ENCODE peak calls at places on chromosomes 5 and 9, in ten cellular contexts. J is tibial nerve, H is sigmoid colon, M is upper lobe of right lung, L is cardiac muscle cell, V is mesendoderm, Z is H7, X is lower lobe of right lung, P is right lobe of liver, F is endodermal cell. A is an unnamed sample. For H3K36me3, the result is how much of the 10 kb centered on the place peaks cover.

GRCh38 chr9:33318781-33319180 is 28.5 kb downstream of the NFX1 start:
- DNase-seq in J (no peak), H (no peak), M (no peak), L (no peak), V (no peak), Z (no peak), X (no peak), P (no peak), F (no peak), A (no peak)

GRCh38 chr9:122126340-122127333 is 32.9 kb downstream of the NDUFA8 start:
- DNase-seq in J (no peak), H (peak), M (no peak), L (peak), V (peak), Z (peak), X (no peak), P (no peak), F (no peak), A (no peak)

GRCh38 chr5:97162045-97162444 is 19.6 kb upstream of the LIX1 start:
- DNase-seq in J (peak), H (peak), M (no peak), L (peak), V (peak), Z (peak), X (no peak), P (no peak), F (peak), A (peak)

GRCh38 chr5:40378431-40379175 is 301.1 kb upstream of the PTGER4 start:
- DNase-seq in J (no peak), H (no peak), M (no peak), L (no peak), V (no peak), Z (no peak), X (no peak), P (no peak), F (no peak), A (no peak)

GRCh38 chr9:132800038-132800648 is 77.9 kb downstream of the AK8 start:
- DNase-seq in J (peak), H (peak), M (peak), L (peak), V (peak), Z (peak), X (peak), P (peak), F (peak), A (peak)

GRCh38 chr5:2220741-2221140 is 338.0 kb upstream of the IRX4 start:
- DNase-seq in J (no peak), H (peak), M (no peak), L (no peak), V (no peak), Z (no peak), X (no peak), P (no peak), F (no peak), A (no peak)

GRCh38 chr9:129071526-129072131 is 9.3 kb upstream of the DOLPP1 start:
- DNase-seq in J (no peak), H (no peak), M (no peak), L (no peak), V (peak), Z (peak), X (no peak), P (no peak), F (peak), A (no peak)

GRCh38 chr9:108475813-108476212 is 380.0 kb downstream of the ACTL7B start:
- DNase-seq in J (no peak), H (no peak), M (no peak), L (no peak), V (no peak), Z (no peak), X (no peak), P (no peak), F (no peak), A (no peak)

GRCh38 chr5:180640765-180641565 is 8.4 kb downstream of the FLT4 start:
- DNase-seq in J (no peak), H (no peak), M (peak), L (no peak), V (no peak), Z (peak), X (no peak), P (peak), F (no peak), A (no peak)

GRCh38 chr5:140040358-140040757 is 2.7 kb downstream of the NRG2 start:
- DNase-seq in J (no peak), H (no peak), M (no peak), L (no peak), V (no peak), Z (no peak), X (no peak), P (no peak), F (no peak), A (no peak)
- H3K4me3 ChIP-seq in J (no peak), H (no peak), M (no peak), L (peak), V (no peak), Z (no peak), X (no peak), P (no peak), F (peak), A (no peak)

DNA sequence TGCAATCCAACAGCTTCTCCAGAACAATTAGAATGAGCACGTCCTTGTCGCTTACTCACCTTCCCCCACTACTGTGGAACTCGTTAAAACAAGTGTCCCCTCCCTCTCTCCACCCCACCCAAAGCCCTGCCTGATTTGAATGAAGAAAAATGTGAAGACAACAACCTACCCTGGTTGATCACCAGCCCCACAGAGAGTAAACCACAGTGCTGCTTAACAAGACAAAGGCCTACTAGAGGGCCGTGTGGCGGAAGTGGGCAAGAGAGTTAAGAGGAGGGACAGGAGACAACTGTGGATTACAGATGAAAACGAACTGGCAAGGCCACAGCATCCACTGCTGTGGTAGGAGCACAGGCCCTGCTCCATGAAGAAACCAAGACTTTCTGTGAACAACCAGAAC is 51.1 kb downstream of the CDK5RAP2 start:
- DNase-seq in J (no peak), H (no peak), M (no peak), L (no peak), V (peak), Z (peak), X (no peak), P (no peak), F (peak), A (no peak)
- H3K36me3 ChIP-seq in J (half or more), H (half or more), M (half or more), L (under half), V (under half), Z (under half), X (half or more), P (under half), F (half or more), A (half or more)

DNA sequence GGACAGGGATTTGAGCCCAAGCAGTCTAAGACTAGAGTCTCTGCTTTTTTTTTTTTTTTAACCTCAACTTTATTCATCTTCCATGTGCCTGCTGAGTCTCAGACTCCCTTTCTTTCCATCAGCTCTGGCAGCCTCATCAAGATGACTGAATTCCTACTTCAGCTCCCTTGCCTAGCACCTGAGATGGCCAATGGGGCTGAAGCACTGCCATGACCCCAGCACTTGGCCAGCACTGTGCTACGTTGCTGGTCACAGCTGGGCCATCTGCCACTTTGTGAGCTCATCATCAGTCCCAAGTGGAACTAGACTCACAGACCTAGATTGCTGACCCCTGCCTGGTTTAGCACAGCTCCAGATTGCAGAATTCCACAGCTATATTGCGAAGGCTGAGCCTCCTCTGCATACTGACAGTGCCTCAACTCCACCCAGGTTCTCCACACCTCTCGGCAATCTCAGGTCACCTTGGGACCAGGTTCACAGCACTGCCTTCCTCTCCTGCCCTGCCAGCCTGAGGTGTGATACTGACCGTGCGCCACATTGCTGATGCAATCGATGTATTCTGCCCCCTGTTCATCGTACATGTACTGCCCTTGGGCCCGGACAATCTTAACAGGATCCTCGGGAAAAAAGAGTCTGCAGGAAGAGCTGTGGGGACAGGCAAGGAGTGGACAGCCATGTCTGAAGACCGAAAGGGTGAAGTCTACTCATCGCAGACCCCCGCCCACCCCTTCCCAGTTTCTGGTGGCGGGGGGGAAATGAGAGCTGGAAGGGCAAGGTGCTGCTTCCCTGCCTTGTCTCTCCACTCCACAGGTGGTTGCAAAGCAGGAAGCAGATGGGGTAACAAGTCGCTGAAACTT is 1.5 kb downstream of the PHYKPL start:
- DNase-seq in J (peak), H (no peak), M (no peak), L (peak), V (no peak), Z (no peak), X (peak), P (peak), F (no peak), A (no peak)
- H3K4me3 ChIP-seq in J (peak), H (peak), M (peak), L (peak), V (peak), Z (peak), X (peak), P (peak), F (peak), A (peak)

GRCh38 chr9:114006155-114006550 is 71.9 kb downstream of the AMBP start:
- DNase-seq in J (peak), H (peak), M (no peak), L (no peak), V (no peak), Z (no peak), X (no peak), P (no peak), F (no peak), A (no peak)
- H3K36me3 ChIP-seq in J (half or more), H (under half), M (under half), L (under half), V (under half), Z (under half), X (under half), P (under half), F (under half), A (under half)

GRCh38 chr9:35103660-35104191 is 795 bp upstream of the STOML2 start:
- DNase-seq in J (no peak), H (peak), M (peak), L (no peak), V (no peak), Z (peak), X (no peak), P (no peak), F (no peak), A (no peak)
- H3K4me3 ChIP-seq in J (peak), H (peak), M (peak), L (peak), V (no peak), Z (peak), X (peak), P (peak), F (peak), A (peak)

GRCh38 chr5:150389759-150390256 is 22.9 kb downstream of the CD74 start:
- DNase-seq in J (no peak), H (no peak), M (no peak), L (no peak), V (peak), Z (no peak), X (no peak), P (no peak), F (no peak), A (no peak)
- H3K36me3 ChIP-seq in J (half or more), H (half or more), M (half or more), L (under half), V (under half), Z (half or more), X (half or more), P (half or more), F (half or more), A (half or more)

GRCh38 chr9:123470991-123471770 is 115.2 kb downstream of the CRB2 start:
- DNase-seq in J (no peak), H (no peak), M (no peak), L (no peak), V (no peak), Z (no peak), X (no peak), P (no peak), F (no peak), A (no peak)
- H3K4me3 ChIP-seq in J (no peak), H (no peak), M (no peak), L (no peak), V (no peak), Z (no peak), X (no peak), P (no peak), F (no peak), A (no peak)

DNA sequence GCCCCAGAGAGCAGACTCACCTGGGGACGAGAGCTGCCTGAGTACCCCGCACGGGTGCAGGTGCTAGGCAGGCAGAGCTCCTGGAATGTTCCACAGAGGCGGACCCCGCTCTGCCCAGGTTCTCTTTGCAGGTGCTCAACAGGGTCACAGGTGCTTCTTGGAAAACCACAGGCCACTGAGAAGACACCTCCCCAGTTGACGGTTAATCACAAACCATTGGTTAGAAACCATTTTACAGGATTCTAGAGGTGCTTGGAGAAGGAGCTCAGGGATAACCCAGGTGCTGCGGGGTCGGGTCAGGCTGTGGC is 17.3 kb upstream of the SLC6A19 start:
- DNase-seq in J (no peak), H (no peak), M (no peak), L (no peak), V (no peak), Z (no peak), X (peak), P (no peak), F (no peak), A (no peak)
- H3K36me3 ChIP-seq in J (under half), H (under half), M (under half), L (under half), V (under half), Z (under half), X (under half), P (under half), F (under half), A (under half)

GRCh38 chr5:34930870-34931269 is 1.5 kb downstream of the DNAJC21 start:
- DNase-seq in J (no peak), H (no peak), M (no peak), L (no peak), V (no peak), Z (no peak), X (no peak), P (no peak), F (no peak), A (no peak)
- H3K4me3 ChIP-seq in J (peak), H (peak), M (peak), L (peak), V (no peak), Z (peak), X (peak), P (peak), F (peak), A (peak)

DNA sequence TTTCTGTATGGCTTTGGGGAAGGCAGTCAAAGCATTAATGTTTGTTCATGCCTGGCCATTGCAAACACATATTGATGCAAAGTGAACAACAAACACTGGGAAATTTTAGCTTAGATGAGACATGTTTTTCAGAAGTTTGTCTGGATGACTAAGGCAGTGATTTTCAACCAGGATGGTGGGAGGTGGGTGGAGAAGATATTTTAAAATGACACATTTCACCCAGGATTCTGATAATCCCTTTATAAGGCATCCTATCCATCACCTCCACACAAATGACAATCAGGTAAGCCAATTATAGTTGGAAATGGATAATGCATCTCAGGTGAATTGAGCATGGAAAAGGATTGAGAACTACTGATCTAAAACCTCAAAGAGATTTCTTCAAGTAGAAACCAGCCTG is 57.4 kb upstream of the SV2C start:
- DNase-seq in J (no peak), H (no peak), M (no peak), L (no peak), V (no peak), Z (no peak), X (no peak), P (no peak), F (no peak), A (no peak)
- H3K36me3 ChIP-seq in J (under half), H (under half), M (under half), L (under half), V (under half), Z (under half), X (under half), P (under half), F (under half), A (under half)

A was measured in A673.